ENCODE peak calls at places on chromosomes 2 and 18, in six cellular contexts. One of them, this sample, is unnamed.

GRCh38 chr2:71358931-71359671 is 27.5 kb downstream of the ZNF638 start:
- DNase-seq in PC-9: no peak
- DNase-seq in stimulated activated CD4-positive, alpha-beta T cell treated with anti-CD3 and anti-CD28 coated beads, Interleukin-4, amount 100 ng/mL, for 48 hours: peak
- DNase-seq in frontal cortex: no peak
- DNase-seq in AML-193: no peak
- DNase-seq in SW480: no peak
- DNase-seq in this sample: no peak

GRCh38 chr2:48195168-48195567 is 288.9 kb upstream of the FBXO11 start:
- DNase-seq in PC-9: no peak
- DNase-seq in stimulated activated CD4-positive, alpha-beta T cell treated with anti-CD3 and anti-CD28 coated beads, Interleukin-4, amount 100 ng/mL, for 48 hours: no peak
- DNase-seq in frontal cortex: no peak
- DNase-seq in AML-193: no peak
- DNase-seq in SW480: no peak
- DNase-seq in this sample: no peak

GRCh38 chr2:224584768-224585204 is 377 bp downstream of the CUL3 start:
- DNase-seq in PC-9: no peak
- DNase-seq in stimulated activated CD4-positive, alpha-beta T cell treated with anti-CD3 and anti-CD28 coated beads, Interleukin-4, amount 100 ng/mL, for 48 hours: peak
- DNase-seq in frontal cortex: peak
- DNase-seq in AML-193: peak
- DNase-seq in SW480: peak
- DNase-seq in this sample: peak

GRCh38 chr18:23588836-23589560 is 2.7 kb upstream of the NPC1 start:
- DNase-seq in PC-9: peak
- DNase-seq in stimulated activated CD4-positive, alpha-beta T cell treated with anti-CD3 and anti-CD28 coated beads, Interleukin-4, amount 100 ng/mL, for 48 hours: no peak
- DNase-seq in frontal cortex: no peak
- DNase-seq in AML-193: no peak
- DNase-seq in SW480: peak
- DNase-seq in this sample: no peak

GRCh38 chr2:238376884-238377391 is 49.8 kb upstream of the ASB1 start:
- DNase-seq in PC-9: no peak
- DNase-seq in stimulated activated CD4-positive, alpha-beta T cell treated with anti-CD3 and anti-CD28 coated beads, Interleukin-4, amount 100 ng/mL, for 48 hours: no peak
- DNase-seq in frontal cortex: no peak
- DNase-seq in AML-193: peak
- DNase-seq in SW480: no peak
- DNase-seq in this sample: no peak

GRCh38 chr18:37566479-37567060 is 972 bp upstream of the CELF4 start:
- DNase-seq in PC-9: no peak
- DNase-seq in stimulated activated CD4-positive, alpha-beta T cell treated with anti-CD3 and anti-CD28 coated beads, Interleukin-4, amount 100 ng/mL, for 48 hours: no peak
- DNase-seq in frontal cortex: peak
- DNase-seq in AML-193: no peak
- DNase-seq in SW480: peak
- DNase-seq in this sample: no peak

GRCh38 chr2:177625744-177626655 is 233.4 kb downstream of the AGPS start:
- DNase-seq in PC-9: no peak
- DNase-seq in stimulated activated CD4-positive, alpha-beta T cell treated with anti-CD3 and anti-CD28 coated beads, Interleukin-4, amount 100 ng/mL, for 48 hours: no peak
- DNase-seq in frontal cortex: no peak
- DNase-seq in AML-193: no peak
- DNase-seq in SW480: peak
- DNase-seq in this sample: peak

GRCh38 chr2:224973112-224974016 is 68.9 kb downstream of the DOCK10 start:
- DNase-seq in PC-9: no peak
- DNase-seq in stimulated activated CD4-positive, alpha-beta T cell treated with anti-CD3 and anti-CD28 coated beads, Interleukin-4, amount 100 ng/mL, for 48 hours: no peak
- DNase-seq in frontal cortex: no peak
- DNase-seq in AML-193: no peak
- DNase-seq in SW480: peak
- DNase-seq in this sample: no peak

GRCh38 chr2:109322111-109322510 is 193.1 kb downstream of the SH3RF3 start:
- DNase-seq in PC-9: no peak
- DNase-seq in stimulated activated CD4-positive, alpha-beta T cell treated with anti-CD3 and anti-CD28 coated beads, Interleukin-4, amount 100 ng/mL, for 48 hours: no peak
- DNase-seq in frontal cortex: no peak
- DNase-seq in AML-193: no peak
- DNase-seq in SW480: no peak
- DNase-seq in this sample: no peak

GRCh38 chr2:169222665-169223064 is 139.7 kb downstream of the LRP2 start:
- DNase-seq in PC-9: no peak
- DNase-seq in stimulated activated CD4-positive, alpha-beta T cell treated with anti-CD3 and anti-CD28 coated beads, Interleukin-4, amount 100 ng/mL, for 48 hours: no peak
- DNase-seq in frontal cortex: no peak
- DNase-seq in AML-193: no peak
- DNase-seq in SW480: no peak
- DNase-seq in this sample: no peak

GRCh38 chr18:8946046-8946838 is 156.3 kb upstream of the NDUFV2 start:
- DNase-seq in PC-9: peak
- DNase-seq in stimulated activated CD4-positive, alpha-beta T cell treated with anti-CD3 and anti-CD28 coated beads, Interleukin-4, amount 100 ng/mL, for 48 hours: no peak
- DNase-seq in frontal cortex: no peak
- DNase-seq in AML-193: no peak
- DNase-seq in SW480: peak
- DNase-seq in this sample: no peak

GRCh38 chr2:15738225-15738546 is 146.5 kb downstream of the DDX1 start:
- DNase-seq in PC-9: no peak
- DNase-seq in stimulated activated CD4-positive, alpha-beta T cell treated with anti-CD3 and anti-CD28 coated beads, Interleukin-4, amount 100 ng/mL, for 48 hours: no peak
- DNase-seq in frontal cortex: no peak
- DNase-seq in AML-193: no peak
- DNase-seq in SW480: no peak
- DNase-seq in this sample: no peak

GRCh38 chr2:99593692-99594427 is 104.0 kb upstream of the REV1 start:
- DNase-seq in PC-9: no peak
- DNase-seq in stimulated activated CD4-positive, alpha-beta T cell treated with anti-CD3 and anti-CD28 coated beads, Interleukin-4, amount 100 ng/mL, for 48 hours: no peak
- DNase-seq in frontal cortex: no peak
- DNase-seq in AML-193: no peak
- DNase-seq in SW480: no peak
- DNase-seq in this sample: no peak

GRCh38 chr2:224302952-224303351 is 99.0 kb downstream of the FAM124B start:
- DNase-seq in PC-9: no peak
- DNase-seq in stimulated activated CD4-positive, alpha-beta T cell treated with anti-CD3 and anti-CD28 coated beads, Interleukin-4, amount 100 ng/mL, for 48 hours: no peak
- DNase-seq in frontal cortex: no peak
- DNase-seq in AML-193: no peak
- DNase-seq in SW480: no peak
- DNase-seq in this sample: no peak

GRCh38 chr18:51666717-51667320 is 469.3 kb upstream of the MEX3C start:
- DNase-seq in PC-9: no peak
- DNase-seq in stimulated activated CD4-positive, alpha-beta T cell treated with anti-CD3 and anti-CD28 coated beads, Interleukin-4, amount 100 ng/mL, for 48 hours: no peak
- DNase-seq in frontal cortex: no peak
- DNase-seq in AML-193: no peak
- DNase-seq in SW480: no peak
- DNase-seq in this sample: no peak

GRCh38 chr2:10221976-10222870 is 80.5 kb upstream of the HPCAL1 start:
- DNase-seq in PC-9: no peak
- DNase-seq in stimulated activated CD4-positive, alpha-beta T cell treated with anti-CD3 and anti-CD28 coated beads, Interleukin-4, amount 100 ng/mL, for 48 hours: no peak
- DNase-seq in frontal cortex: no peak
- DNase-seq in AML-193: no peak
- DNase-seq in SW480: no peak
- DNase-seq in this sample: no peak

GRCh38 chr2:177334940-177335543 is 57.5 kb upstream of the AGPS start:
- DNase-seq in PC-9: peak
- DNase-seq in stimulated activated CD4-positive, alpha-beta T cell treated with anti-CD3 and anti-CD28 coated beads, Interleukin-4, amount 100 ng/mL, for 48 hours: no peak
- DNase-seq in frontal cortex: no peak
- DNase-seq in AML-193: peak
- DNase-seq in SW480: peak
- DNase-seq in this sample: peak

GRCh38 chr2:239697765-239698164 is 296.9 kb upstream of the HDAC4 start:
- DNase-seq in PC-9: no peak
- DNase-seq in stimulated activated CD4-positive, alpha-beta T cell treated with anti-CD3 and anti-CD28 coated beads, Interleukin-4, amount 100 ng/mL, for 48 hours: no peak
- DNase-seq in frontal cortex: no peak
- DNase-seq in AML-193: no peak
- DNase-seq in SW480: no peak
- DNase-seq in this sample: no peak